ENCODE peak calls at places on chromosomes 16 and 17, in eight cellular contexts. One of them, this sample, is unnamed.

GRCh38 chr16:25063865-25064264 is 47.7 kb upstream of the LCMT1 start:
- DNase-seq in NB4: no peak
- DNase-seq in AG10803: peak
- DNase-seq in psoas muscle: no peak
- DNase-seq in upper lobe of left lung: no peak
- DNase-seq in fibroblast of mammary gland: peak
- DNase-seq in cardiac muscle cell: peak
- DNase-seq in Panc1: no peak
- DNase-seq in this sample: no peak

GRCh38 chr17:38550661-38551060 is 55.1 kb downstream of the SRCIN1 start:
- DNase-seq in psoas muscle: peak
- DNase-seq in AG10803: peak
- DNase-seq in Panc1: no peak
- DNase-seq in NB4: no peak
- DNase-seq in cardiac muscle cell: peak
- DNase-seq in fibroblast of mammary gland: peak
- DNase-seq in upper lobe of left lung: no peak
- DNase-seq in this sample: no peak

GRCh38 chr16:49589721-49590120 is 216.1 kb downstream of the C16orf78 start:
- DNase-seq in fibroblast of mammary gland: no peak
- DNase-seq in cardiac muscle cell: no peak
- DNase-seq in psoas muscle: no peak
- DNase-seq in NB4: peak
- DNase-seq in AG10803: no peak
- DNase-seq in upper lobe of left lung: no peak
- DNase-seq in Panc1: no peak
- DNase-seq in this sample: no peak

GRCh38 chr17:18038149-18038850 is 668 bp downstream of the ATPAF2 start:
- DNase-seq in AG10803: no peak
- DNase-seq in upper lobe of left lung: no peak
- DNase-seq in Panc1: no peak
- DNase-seq in NB4: peak
- DNase-seq in cardiac muscle cell: no peak
- DNase-seq in fibroblast of mammary gland: no peak
- DNase-seq in psoas muscle: no peak
- DNase-seq in this sample: no peak

GRCh38 chr16:14018848-14019247 is 52.3 kb upstream of the MRTFB start:
- DNase-seq in Panc1: no peak
- DNase-seq in AG10803: no peak
- DNase-seq in NB4: no peak
- DNase-seq in cardiac muscle cell: no peak
- DNase-seq in upper lobe of left lung: no peak
- DNase-seq in fibroblast of mammary gland: no peak
- DNase-seq in psoas muscle: no peak
- DNase-seq in this sample: no peak

GRCh38 chr17:63358111-63358839 is 87.8 kb downstream of the CYB561 start:
- DNase-seq in NB4: no peak
- DNase-seq in fibroblast of mammary gland: peak
- DNase-seq in AG10803: peak
- DNase-seq in upper lobe of left lung: no peak
- DNase-seq in Panc1: no peak
- DNase-seq in cardiac muscle cell: peak
- DNase-seq in psoas muscle: no peak
- DNase-seq in this sample: no peak

GRCh38 chr17:43695968-43696865 is 34.5 kb upstream of the MEOX1 start:
- DNase-seq in Panc1: no peak
- DNase-seq in AG10803: peak
- DNase-seq in psoas muscle: no peak
- DNase-seq in cardiac muscle cell: peak
- DNase-seq in NB4: no peak
- DNase-seq in upper lobe of left lung: peak
- DNase-seq in fibroblast of mammary gland: no peak
- DNase-seq in this sample: no peak

GRCh38 chr16:56923481-56923880 is 8.5 kb upstream of the HERPUD1 start:
- DNase-seq in AG10803: peak
- DNase-seq in Panc1: no peak
- DNase-seq in NB4: no peak
- DNase-seq in fibroblast of mammary gland: peak
- DNase-seq in upper lobe of left lung: no peak
- DNase-seq in psoas muscle: no peak
- DNase-seq in cardiac muscle cell: peak
- DNase-seq in this sample: no peak

GRCh38 chr16:66103245-66103644 is 263.2 kb upstream of the CDH5 start:
- DNase-seq in AG10803: peak
- DNase-seq in upper lobe of left lung: no peak
- DNase-seq in Panc1: no peak
- DNase-seq in NB4: no peak
- DNase-seq in fibroblast of mammary gland: peak
- DNase-seq in cardiac muscle cell: peak
- DNase-seq in psoas muscle: no peak
- DNase-seq in this sample: no peak

GRCh38 chr16:14502932-14503741 is 126.9 kb downstream of the PARN start:
- DNase-seq in Panc1: no peak
- DNase-seq in AG10803: peak
- DNase-seq in cardiac muscle cell: peak
- DNase-seq in NB4: no peak
- DNase-seq in fibroblast of mammary gland: peak
- DNase-seq in upper lobe of left lung: no peak
- DNase-seq in psoas muscle: no peak
- DNase-seq in this sample: no peak

GRCh38 chr16:22235839-22236745 is 30.0 kb downstream of the EEF2K start:
- DNase-seq in Panc1: no peak
- DNase-seq in upper lobe of left lung: no peak
- DNase-seq in psoas muscle: no peak
- DNase-seq in NB4: peak
- DNase-seq in AG10803: peak
- DNase-seq in fibroblast of mammary gland: peak
- DNase-seq in cardiac muscle cell: peak
- DNase-seq in this sample: no peak

GRCh38 chr17:3636908-3637373 is 381 bp downstream of the CTNS start:
- DNase-seq in cardiac muscle cell: no peak
- DNase-seq in NB4: peak
- DNase-seq in AG10803: no peak
- DNase-seq in psoas muscle: no peak
- DNase-seq in upper lobe of left lung: no peak
- DNase-seq in Panc1: no peak
- DNase-seq in fibroblast of mammary gland: no peak
- DNase-seq in this sample: no peak

GRCh38 chr16:23466162-23466885 is 13.3 kb upstream of the COG7 start:
- DNase-seq in upper lobe of left lung: no peak
- DNase-seq in AG10803: peak
- DNase-seq in psoas muscle: peak
- DNase-seq in fibroblast of mammary gland: peak
- DNase-seq in Panc1: peak
- DNase-seq in cardiac muscle cell: peak
- DNase-seq in NB4: no peak
- DNase-seq in this sample: no peak

GRCh38 chr17:74838275-74838674 is 21.4 kb downstream of the GRIN2C start:
- DNase-seq in cardiac muscle cell: no peak
- DNase-seq in upper lobe of left lung: no peak
- DNase-seq in AG10803: peak
- DNase-seq in fibroblast of mammary gland: peak
- DNase-seq in NB4: no peak
- DNase-seq in Panc1: no peak
- DNase-seq in psoas muscle: no peak
- DNase-seq in this sample: peak

GRCh38 chr17:33137411-33137810 is 145.8 kb downstream of the SPACA3 start:
- DNase-seq in fibroblast of mammary gland: no peak
- DNase-seq in Panc1: no peak
- DNase-seq in AG10803: no peak
- DNase-seq in cardiac muscle cell: no peak
- DNase-seq in NB4: no peak
- DNase-seq in psoas muscle: no peak
- DNase-seq in upper lobe of left lung: no peak
- DNase-seq in this sample: no peak

GRCh38 chr16:71547168-71547567 is 20.9 kb downstream of the CHST4 start:
- DNase-seq in AG10803: no peak
- DNase-seq in Panc1: no peak
- DNase-seq in NB4: no peak
- DNase-seq in fibroblast of mammary gland: no peak
- DNase-seq in upper lobe of left lung: no peak
- DNase-seq in psoas muscle: no peak
- DNase-seq in cardiac muscle cell: no peak
- DNase-seq in this sample: no peak

GRCh38 chr17:78072961-78073360 is 55.6 kb downstream of the TMC6 start:
- DNase-seq in Panc1: no peak
- DNase-seq in AG10803: no peak
- DNase-seq in upper lobe of left lung: no peak
- DNase-seq in cardiac muscle cell: no peak
- DNase-seq in NB4: no peak
- DNase-seq in fibroblast of mammary gland: no peak
- DNase-seq in psoas muscle: no peak
- DNase-seq in this sample: no peak

GRCh38 chr16:49643429-49644142 is 212.3 kb downstream of the ZNF423 start:
- DNase-seq in fibroblast of mammary gland: peak
- DNase-seq in psoas muscle: no peak
- DNase-seq in NB4: no peak
- DNase-seq in AG10803: peak
- DNase-seq in Panc1: no peak
- DNase-seq in cardiac muscle cell: peak
- DNase-seq in upper lobe of left lung: no peak
- DNase-seq in this sample: no peak

DNA sequence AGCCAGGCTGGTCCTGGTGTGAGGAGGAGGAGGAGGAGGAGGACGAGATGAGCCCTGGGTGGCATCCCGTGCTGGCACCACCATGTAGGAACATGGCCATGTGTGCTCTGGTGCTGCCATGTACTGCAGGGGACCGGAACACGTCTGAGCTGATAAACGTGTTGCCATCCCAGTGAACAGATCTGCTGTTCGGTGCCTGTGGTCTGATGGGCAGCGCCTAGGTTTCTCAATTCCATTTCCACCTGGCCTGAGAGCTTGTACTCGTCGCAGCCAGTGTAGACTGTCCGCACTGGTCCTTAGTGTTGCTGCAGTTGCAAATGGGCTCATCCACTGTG is 28.4 kb upstream of the FOXK2 start:
- DNase-seq in psoas muscle: no peak
- DNase-seq in AG10803: no peak
- DNase-seq in Panc1: no peak
- DNase-seq in upper lobe of left lung: no peak
- DNase-seq in NB4: no peak
- DNase-seq in fibroblast of mammary gland: no peak
- DNase-seq in cardiac muscle cell: no peak
- DNase-seq in this sample: no peak
- TF ChIP-seq CTCF in psoas muscle: no peak
- TF ChIP-seq CTCF in AG10803: no peak
- TF ChIP-seq CTCF in Panc1: no peak
- TF ChIP-seq CTCF in upper lobe of left lung: no peak
- TF ChIP-seq CTCF in NB4: no peak
- TF ChIP-seq CTCF in fibroblast of mammary gland: no peak
- TF ChIP-seq CTCF in cardiac muscle cell: no peak
- TF ChIP-seq CTCF in this sample: no peak

DNA sequence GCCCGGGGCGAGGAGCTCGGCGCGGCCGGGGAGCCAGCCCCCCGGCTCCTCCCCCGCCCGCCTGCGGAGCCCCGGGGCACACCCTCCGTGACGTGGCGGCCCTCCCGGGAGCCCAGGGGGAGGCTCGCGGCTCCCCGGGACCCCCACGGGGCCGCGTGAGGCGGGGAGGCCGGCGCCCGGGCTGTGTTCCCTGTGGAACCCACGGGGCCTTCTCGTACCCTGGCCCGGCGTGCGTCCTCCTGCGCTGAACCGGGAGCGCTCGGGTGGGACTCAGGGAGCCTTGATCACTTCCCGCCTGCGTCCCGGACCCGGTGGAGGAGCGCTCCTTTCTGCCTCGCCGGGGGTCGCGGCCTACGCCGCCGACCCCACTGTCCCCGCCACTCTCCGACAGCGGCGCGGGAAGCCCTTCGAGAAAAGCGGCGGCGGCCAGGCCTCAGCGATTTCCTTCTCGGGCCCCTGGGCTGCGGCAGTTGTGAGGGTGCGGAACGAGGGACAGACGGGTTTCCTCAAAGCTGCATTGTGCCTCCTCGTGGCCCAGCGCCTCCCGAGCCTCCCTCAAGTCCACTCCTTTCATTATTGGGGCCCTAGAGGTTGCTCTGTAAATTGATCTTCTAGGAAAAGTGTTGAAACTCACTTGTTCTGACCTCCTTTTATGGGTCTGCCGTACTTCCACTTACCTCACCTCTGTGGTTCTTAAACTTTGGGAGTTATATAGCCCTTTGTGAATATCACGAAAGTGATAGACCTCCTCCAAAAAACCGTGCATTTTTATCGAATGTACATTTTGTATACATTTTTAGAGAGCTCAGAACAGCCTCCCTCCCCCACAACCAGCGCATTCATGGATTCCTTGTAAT is 597 bp downstream of the LIG3 start:
- DNase-seq in psoas muscle: peak
- DNase-seq in Panc1: no peak
- DNase-seq in NB4: peak
- DNase-seq in upper lobe of left lung: peak
- DNase-seq in cardiac muscle cell: peak
- DNase-seq in fibroblast of mammary gland: peak
- DNase-seq in AG10803: peak
- DNase-seq in this sample: peak
- TF ChIP-seq CTCF in psoas muscle: peak
- TF ChIP-seq CTCF in Panc1: peak
- TF ChIP-seq CTCF in NB4: peak
- TF ChIP-seq CTCF in upper lobe of left lung: peak
- TF ChIP-seq CTCF in cardiac muscle cell: peak
- TF ChIP-seq CTCF in fibroblast of mammary gland: peak
- TF ChIP-seq CTCF in AG10803: peak
- TF ChIP-seq CTCF in this sample: no peak

DNA sequence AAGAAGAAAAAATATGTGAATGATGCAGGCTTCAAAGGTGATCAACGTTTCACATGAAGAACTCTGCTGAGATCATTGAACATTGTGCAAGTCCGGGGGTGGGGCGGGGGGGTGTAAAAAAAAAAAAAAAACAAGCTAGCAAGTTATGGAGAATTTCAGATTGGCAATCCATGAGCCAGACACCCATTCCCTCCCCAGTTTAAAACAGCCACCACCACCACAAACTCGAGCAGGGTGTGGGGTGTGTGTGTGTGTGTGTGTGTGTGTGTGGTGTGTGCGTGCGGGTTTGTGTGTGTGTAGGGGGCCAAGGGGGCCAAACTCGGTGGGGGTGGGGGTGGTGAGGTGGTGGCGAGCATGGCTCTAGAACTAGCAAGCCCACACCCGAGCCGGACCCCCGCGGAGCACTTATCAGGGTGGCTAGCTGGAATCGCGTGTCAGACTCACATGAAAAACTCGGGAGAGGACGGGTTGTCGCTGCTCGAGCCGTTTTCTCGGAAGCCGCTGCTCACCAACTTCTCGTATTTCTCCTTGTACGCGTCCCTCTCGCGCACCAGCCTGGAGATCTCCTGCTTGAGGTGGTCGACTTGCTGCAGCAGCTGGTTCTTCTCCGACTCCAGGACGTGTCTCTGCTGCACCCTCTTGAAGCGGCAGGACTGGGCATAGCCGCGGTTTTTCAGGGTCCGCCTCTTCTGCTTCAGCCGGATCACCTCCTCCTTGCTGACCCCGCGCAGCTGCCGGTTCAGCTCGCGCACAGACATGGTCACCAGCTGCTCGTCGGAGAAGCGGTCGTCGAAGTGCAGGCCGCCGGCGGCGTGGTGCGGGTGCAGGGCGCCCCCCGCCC is 2.0 kb downstream of the MAF start:
- DNase-seq in fibroblast of mammary gland: peak
- DNase-seq in upper lobe of left lung: peak
- DNase-seq in Panc1: no peak
- DNase-seq in psoas muscle: peak
- DNase-seq in AG10803: peak
- DNase-seq in NB4: peak
- DNase-seq in cardiac muscle cell: peak
- DNase-seq in this sample: peak
- TF ChIP-seq CTCF in fibroblast of mammary gland: no peak
- TF ChIP-seq CTCF in upper lobe of left lung: peak
- TF ChIP-seq CTCF in Panc1: peak
- TF ChIP-seq CTCF in psoas muscle: peak
- TF ChIP-seq CTCF in AG10803: peak
- TF ChIP-seq CTCF in NB4: no peak
- TF ChIP-seq CTCF in cardiac muscle cell: no peak
- TF ChIP-seq CTCF in this sample: no peak

GRCh38 chr17:29117440-29117753 is 62.8 kb downstream of the MYO18A start:
- DNase-seq in upper lobe of left lung: no peak
- DNase-seq in psoas muscle: no peak
- DNase-seq in Panc1: no peak
- DNase-seq in fibroblast of mammary gland: no peak
- DNase-seq in cardiac muscle cell: no peak
- DNase-seq in AG10803: no peak
- DNase-seq in NB4: no peak
- DNase-seq in this sample: no peak
- TF ChIP-seq CTCF in upper lobe of left lung: no peak
- TF ChIP-seq CTCF in psoas muscle: peak
- TF ChIP-seq CTCF in Panc1: peak
- TF ChIP-seq CTCF in fibroblast of mammary gland: no peak
- TF ChIP-seq CTCF in cardiac muscle cell: no peak
- TF ChIP-seq CTCF in AG10803: no peak
- TF ChIP-seq CTCF in NB4: no peak
- TF ChIP-seq CTCF in this sample: peak

This sample was measured in nephron progenitor cell.